ENCODE peak calls at places on chromosomes 16 and 17, in eight cellular contexts. One of them, this sample, is unnamed.

GRCh38 chr17:50318551-50319310 is 27.2 kb upstream of the XYLT2 start:
- DNase-seq in T-helper 1 cell: no peak
- DNase-seq in fibroblast of mammary gland: no peak
- DNase-seq in PC-3: no peak
- DNase-seq in CMK: no peak
- DNase-seq in midbrain: no peak
- DNase-seq in NCI-H2227 treated with DMSO at 0.1 percent for 48 hours: no peak
- DNase-seq in Karpas-422: no peak
- DNase-seq in this sample: no peak

GRCh38 chr16:52499061-52499460 is 47.9 kb downstream of the TOX3 start:
- DNase-seq in midbrain: no peak
- DNase-seq in T-helper 1 cell: no peak
- DNase-seq in PC-3: no peak
- DNase-seq in NCI-H2227 treated with DMSO at 0.1 percent for 48 hours: peak
- DNase-seq in CMK: no peak
- DNase-seq in fibroblast of mammary gland: no peak
- DNase-seq in Karpas-422: no peak
- DNase-seq in this sample: no peak

GRCh38 chr16:24309222-24309905 is 53.2 kb downstream of the CACNG3 start:
- DNase-seq in NCI-H2227 treated with DMSO at 0.1 percent for 48 hours: no peak
- DNase-seq in fibroblast of mammary gland: peak
- DNase-seq in Karpas-422: no peak
- DNase-seq in midbrain: no peak
- DNase-seq in PC-3: peak
- DNase-seq in CMK: no peak
- DNase-seq in T-helper 1 cell: no peak
- DNase-seq in this sample: no peak

GRCh38 chr16:77961811-77962210 is 60.5 kb upstream of the CLEC3A start:
- DNase-seq in midbrain: no peak
- DNase-seq in PC-3: no peak
- DNase-seq in CMK: no peak
- DNase-seq in Karpas-422: no peak
- DNase-seq in T-helper 1 cell: no peak
- DNase-seq in NCI-H2227 treated with DMSO at 0.1 percent for 48 hours: no peak
- DNase-seq in fibroblast of mammary gland: peak
- DNase-seq in this sample: no peak

GRCh38 chr17:18246880-18247612 is 11.5 kb downstream of the FLII start:
- DNase-seq in CMK: peak
- DNase-seq in Karpas-422: peak
- DNase-seq in T-helper 1 cell: no peak
- DNase-seq in PC-3: peak
- DNase-seq in midbrain: no peak
- DNase-seq in NCI-H2227 treated with DMSO at 0.1 percent for 48 hours: no peak
- DNase-seq in fibroblast of mammary gland: peak
- DNase-seq in this sample: peak

GRCh38 chr16:68972720-68973119 is 129.4 kb downstream of the TANGO6 start:
- DNase-seq in midbrain: no peak
- DNase-seq in NCI-H2227 treated with DMSO at 0.1 percent for 48 hours: peak
- DNase-seq in CMK: peak
- DNase-seq in fibroblast of mammary gland: peak
- DNase-seq in T-helper 1 cell: no peak
- DNase-seq in PC-3: peak
- DNase-seq in Karpas-422: no peak
- DNase-seq in this sample: no peak

GRCh38 chr17:63542942-63543821 is 7.1 kb upstream of the DCAF7 start:
- DNase-seq in CMK: no peak
- DNase-seq in NCI-H2227 treated with DMSO at 0.1 percent for 48 hours: no peak
- DNase-seq in midbrain: no peak
- DNase-seq in T-helper 1 cell: no peak
- DNase-seq in fibroblast of mammary gland: no peak
- DNase-seq in Karpas-422: no peak
- DNase-seq in PC-3: no peak
- DNase-seq in this sample: no peak

GRCh38 chr17:77963441-77963840 is 4.9 kb downstream of the TNRC6C start:
- DNase-seq in NCI-H2227 treated with DMSO at 0.1 percent for 48 hours: peak
- DNase-seq in PC-3: no peak
- DNase-seq in fibroblast of mammary gland: peak
- DNase-seq in T-helper 1 cell: peak
- DNase-seq in CMK: peak
- DNase-seq in midbrain: peak
- DNase-seq in Karpas-422: no peak
- DNase-seq in this sample: peak

GRCh38 chr17:17859909-17860760 is 23.3 kb upstream of the SREBF1 start:
- DNase-seq in CMK: peak
- DNase-seq in NCI-H2227 treated with DMSO at 0.1 percent for 48 hours: peak
- DNase-seq in fibroblast of mammary gland: peak
- DNase-seq in Karpas-422: peak
- DNase-seq in PC-3: peak
- DNase-seq in midbrain: peak
- DNase-seq in T-helper 1 cell: peak
- DNase-seq in this sample: peak

GRCh38 chr16:3118846-3119245 is 6.5 kb downstream of the ZNF205 start:
- DNase-seq in fibroblast of mammary gland: no peak
- DNase-seq in NCI-H2227 treated with DMSO at 0.1 percent for 48 hours: no peak
- DNase-seq in CMK: no peak
- DNase-seq in T-helper 1 cell: no peak
- DNase-seq in PC-3: no peak
- DNase-seq in midbrain: no peak
- DNase-seq in Karpas-422: no peak
- DNase-seq in this sample: no peak

GRCh38 chr17:45847747-45848146 is 3.1 kb downstream of the SPPL2C start:
- DNase-seq in T-helper 1 cell: no peak
- DNase-seq in midbrain: no peak
- DNase-seq in fibroblast of mammary gland: no peak
- DNase-seq in Karpas-422: no peak
- DNase-seq in CMK: no peak
- DNase-seq in NCI-H2227 treated with DMSO at 0.1 percent for 48 hours: no peak
- DNase-seq in PC-3: no peak
- DNase-seq in this sample: no peak

GRCh38 chr16:27229891-27230470 is 26.7 kb downstream of the KDM8 start:
- DNase-seq in CMK: no peak
- DNase-seq in fibroblast of mammary gland: no peak
- DNase-seq in Karpas-422: no peak
- DNase-seq in midbrain: no peak
- DNase-seq in T-helper 1 cell: no peak
- DNase-seq in PC-3: no peak
- DNase-seq in NCI-H2227 treated with DMSO at 0.1 percent for 48 hours: no peak
- DNase-seq in this sample: no peak

GRCh38 chr16:23920899-23921298 is 85.1 kb downstream of the PRKCB start:
- DNase-seq in midbrain: no peak
- DNase-seq in PC-3: no peak
- DNase-seq in Karpas-422: no peak
- DNase-seq in CMK: no peak
- DNase-seq in NCI-H2227 treated with DMSO at 0.1 percent for 48 hours: no peak
- DNase-seq in fibroblast of mammary gland: no peak
- DNase-seq in T-helper 1 cell: no peak
- DNase-seq in this sample: no peak

GRCh38 chr17:77693301-77693700 is 265.2 kb upstream of the TNRC6C start:
- DNase-seq in T-helper 1 cell: no peak
- DNase-seq in Karpas-422: no peak
- DNase-seq in PC-3: no peak
- DNase-seq in midbrain: no peak
- DNase-seq in fibroblast of mammary gland: no peak
- DNase-seq in NCI-H2227 treated with DMSO at 0.1 percent for 48 hours: no peak
- DNase-seq in CMK: no peak
- DNase-seq in this sample: no peak

GRCh38 chr17:6666077-6666521 is 14.5 kb downstream of the C17orf100 start:
- DNase-seq in NCI-H2227 treated with DMSO at 0.1 percent for 48 hours: peak
- DNase-seq in PC-3: peak
- DNase-seq in midbrain: peak
- DNase-seq in fibroblast of mammary gland: peak
- DNase-seq in T-helper 1 cell: no peak
- DNase-seq in CMK: no peak
- DNase-seq in Karpas-422: peak
- DNase-seq in this sample: no peak

GRCh38 chr16:84115919-84116719 is 623 bp downstream of the MBTPS1 start:
- DNase-seq in fibroblast of mammary gland: peak
- DNase-seq in NCI-H2227 treated with DMSO at 0.1 percent for 48 hours: peak
- DNase-seq in T-helper 1 cell: peak
- DNase-seq in midbrain: peak
- DNase-seq in PC-3: peak
- DNase-seq in CMK: peak
- DNase-seq in Karpas-422: peak
- DNase-seq in this sample: peak

GRCh38 chr17:76626442-76626841 is 17.1 kb downstream of the ST6GALNAC1 start:
- DNase-seq in PC-3: no peak
- DNase-seq in midbrain: no peak
- DNase-seq in CMK: no peak
- DNase-seq in NCI-H2227 treated with DMSO at 0.1 percent for 48 hours: no peak
- DNase-seq in fibroblast of mammary gland: no peak
- DNase-seq in Karpas-422: no peak
- DNase-seq in T-helper 1 cell: no peak
- DNase-seq in this sample: no peak

GRCh38 chr17:40646791-40647548 is 648 bp downstream of the SMARCE1 start:
- DNase-seq in NCI-H2227 treated with DMSO at 0.1 percent for 48 hours: no peak
- DNase-seq in T-helper 1 cell: peak
- DNase-seq in PC-3: peak
- DNase-seq in fibroblast of mammary gland: peak
- DNase-seq in midbrain: no peak
- DNase-seq in CMK: peak
- DNase-seq in Karpas-422: peak
- DNase-seq in this sample: peak

This sample was measured in HL-60.